ENCODE peak calls at places on chromosome 10, in six cellular contexts. A is fibroblast of the aortic adventitia, H is fibroblast of lung, J is endothelial cell, R is cardiac muscle cell, Z is suprapubic skin. B is an unnamed sample.

GRCh38 chr10:44253769-44254462 is 131.0 kb downstream of the CXCL12 start:
- DNase-seq in A (peak), H (peak), J (no peak), R (peak), Z (no peak), B (no peak)

GRCh38 chr10:112082134-112082533 is 101.4 kb downstream of the GPAM start:
- DNase-seq in A (no peak), H (no peak), J (no peak), R (no peak), Z (peak), B (no peak)

GRCh38 chr10:15661574-15661973 is 58.1 kb downstream of the ITGA8 start:
- DNase-seq in A (peak), H (no peak), J (no peak), R (no peak), Z (no peak), B (no peak)

GRCh38 chr10:89426230-89426868 is 12.0 kb downstream of the IFIT5 start:
- DNase-seq in A (peak), H (peak), J (peak), R (peak), Z (no peak), B (no peak)

GRCh38 chr10:102334106-102334505 is 61.4 kb upstream of the NFKB2 start:
- DNase-seq in A (peak), H (peak), J (no peak), R (peak), Z (no peak), B (no peak)

GRCh38 chr10:90644165-90644564 is 213.7 kb downstream of the HTR7 start:
- DNase-seq in A (peak), H (peak), J (no peak), R (peak), Z (no peak), B (no peak)

GRCh38 chr10:8283166-8283905 is 228.8 kb downstream of the GATA3 start:
- DNase-seq in A (no peak), H (no peak), J (no peak), R (no peak), Z (no peak), B (no peak)

GRCh38 chr10:95263864-95264226 is 27.0 kb downstream of the PDLIM1 start:
- DNase-seq in A (no peak), H (no peak), J (no peak), R (no peak), Z (no peak), B (no peak)

GRCh38 chr10:86657396-86658011 is 3.2 kb downstream of the OPN4 start:
- DNase-seq in A (peak), H (no peak), J (no peak), R (no peak), Z (peak), B (no peak)

GRCh38 chr10:98425511-98426352 is 10.8 kb upstream of the PYROXD2 start:
- DNase-seq in A (peak), H (no peak), J (peak), R (peak), Z (no peak), B (peak)

GRCh38 chr10:83458611-83459010 is 680.7 kb upstream of the GHITM start:
- DNase-seq in A (no peak), H (no peak), J (no peak), R (no peak), Z (no peak), B (no peak)

GRCh38 chr10:131242007-131242406 is 69.5 kb downstream of the TCERG1L start:
- DNase-seq in A (no peak), H (no peak), J (no peak), R (no peak), Z (no peak), B (no peak)

GRCh38 chr10:63286340-63286739 is 153.2 kb downstream of the NRBF2 start:
- DNase-seq in A (no peak), H (peak), J (no peak), R (no peak), Z (no peak), B (no peak)

GRCh38 chr10:87054373-87055295 is 34.5 kb downstream of the FAM25A start:
- DNase-seq in A (peak), H (peak), J (no peak), R (peak), Z (no peak), B (no peak)

GRCh38 chr10:122669045-122669444 is 30.6 kb downstream of the C10orf120 start:
- DNase-seq in A (no peak), H (no peak), J (no peak), R (no peak), Z (no peak), B (no peak)

GRCh38 chr10:7470371-7470770 is 59.5 kb upstream of the SFMBT2 start:
- DNase-seq in A (no peak), H (no peak), J (no peak), R (no peak), Z (no peak), B (no peak)

GRCh38 chr10:69329721-69330178 is 51.5 kb downstream of the HK1 start:
- DNase-seq in A (no peak), H (no peak), J (no peak), R (no peak), Z (no peak), B (no peak)

GRCh38 chr10:23368816-23369640 is 24.4 kb upstream of the C10orf67 start:
- DNase-seq in A (no peak), H (peak), J (no peak), R (peak), Z (no peak), B (no peak)

GRCh38 chr10:102602272-102603045 is 41.8 kb upstream of the TRIM8 start:
- DNase-seq in A (peak), H (no peak), J (no peak), R (peak), Z (no peak), B (no peak)

GRCh38 chr10:77016278-77016815 is 621.3 kb downstream of the KCNMA1 start:
- DNase-seq in A (peak), H (peak), J (no peak), R (no peak), Z (no peak), B (no peak)

GRCh38 chr10:104038537-104038936 is 47.1 kb downstream of the COL17A1 start:
- DNase-seq in A (no peak), H (no peak), J (no peak), R (no peak), Z (no peak), B (peak)

GRCh38 chr10:110226926-110227641 is 19.7 kb downstream of the MXI1 start:
- DNase-seq in A (no peak), H (peak), J (peak), R (peak), Z (peak), B (no peak)

GRCh38 chr10:71964669-71965515 is 697 bp downstream of the CHST3 start:
- DNase-seq in A (peak), H (peak), J (peak), R (peak), Z (no peak), B (no peak)

GRCh38 chr10:6741561-6741960 is 161.5 kb upstream of the PRKCQ start:
- DNase-seq in A (peak), H (no peak), J (no peak), R (peak), Z (no peak), B (no peak)

GRCh38 chr10:29734980-29735627 is 100.3 kb upstream of the SVIL start:
- DNase-seq in A (peak), H (peak), J (peak), R (peak), Z (peak), B (no peak)

GRCh38 chr10:59175538-59176240 is 754 bp upstream of the PHYHIPL start:
- DNase-seq in A (no peak), H (no peak), J (peak), R (no peak), Z (no peak), B (no peak)

GRCh38 chr10:59179027-59179426 is 2.6 kb downstream of the PHYHIPL start:
- DNase-seq in A (no peak), H (no peak), J (no peak), R (no peak), Z (no peak), B (no peak)

GRCh38 chr10:59177862-59178235 is 1.4 kb downstream of the PHYHIPL start:
- DNase-seq in A (no peak), H (no peak), J (no peak), R (no peak), Z (no peak), B (no peak)

GRCh38 chr10:59176241-59177030 is at the start of gene PHYHIPL:
- DNase-seq in A (no peak), H (no peak), J (peak), R (no peak), Z (no peak), B (no peak)

DNA sequence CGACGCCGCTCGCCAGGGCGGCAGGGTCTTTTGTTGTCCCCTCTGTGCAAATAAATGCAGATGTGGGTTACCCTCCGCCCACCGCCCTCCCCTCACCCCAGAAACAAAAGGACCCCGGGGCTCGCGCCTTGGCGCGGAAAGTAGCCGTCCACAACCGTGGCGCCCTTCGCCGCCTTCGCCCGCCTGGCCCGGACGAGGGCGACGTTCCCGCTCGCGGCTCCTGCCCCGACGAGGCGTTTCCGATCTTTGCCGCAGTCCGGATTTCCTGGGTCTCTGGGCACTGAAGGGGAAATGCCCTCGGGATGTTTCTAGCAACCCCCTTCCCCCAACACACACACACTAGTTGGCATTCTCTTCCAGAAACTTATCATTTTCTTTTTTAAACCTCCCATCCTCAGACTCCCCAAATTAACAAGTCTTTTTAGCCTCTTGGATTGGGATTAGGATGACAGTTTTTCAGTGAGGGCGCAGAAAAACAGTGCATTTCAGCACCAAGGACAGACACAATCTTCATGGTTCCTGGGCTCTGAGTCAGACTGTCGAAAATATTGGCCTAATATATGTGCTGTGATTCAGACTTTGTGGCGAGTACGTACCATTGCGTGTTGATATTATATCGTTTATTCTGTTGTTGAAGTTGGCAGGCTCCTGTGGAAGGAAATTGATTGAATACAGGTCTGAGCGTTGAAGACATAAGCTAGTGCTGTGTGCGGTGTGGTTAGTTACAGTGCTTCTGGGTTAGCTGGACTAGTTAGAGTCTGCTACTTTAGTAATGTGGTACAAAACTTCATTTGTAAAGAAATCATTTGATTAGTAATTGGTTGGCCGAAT is 803 bp downstream of the PHYHIPL start:
- DNase-seq in A (peak), H (peak), J (peak), R (peak), Z (no peak), B (no peak)
- TF ChIP-seq CTCF in A (no peak), H (no peak), J (no peak), R (no peak), Z (no peak), B (no peak)

DNA sequence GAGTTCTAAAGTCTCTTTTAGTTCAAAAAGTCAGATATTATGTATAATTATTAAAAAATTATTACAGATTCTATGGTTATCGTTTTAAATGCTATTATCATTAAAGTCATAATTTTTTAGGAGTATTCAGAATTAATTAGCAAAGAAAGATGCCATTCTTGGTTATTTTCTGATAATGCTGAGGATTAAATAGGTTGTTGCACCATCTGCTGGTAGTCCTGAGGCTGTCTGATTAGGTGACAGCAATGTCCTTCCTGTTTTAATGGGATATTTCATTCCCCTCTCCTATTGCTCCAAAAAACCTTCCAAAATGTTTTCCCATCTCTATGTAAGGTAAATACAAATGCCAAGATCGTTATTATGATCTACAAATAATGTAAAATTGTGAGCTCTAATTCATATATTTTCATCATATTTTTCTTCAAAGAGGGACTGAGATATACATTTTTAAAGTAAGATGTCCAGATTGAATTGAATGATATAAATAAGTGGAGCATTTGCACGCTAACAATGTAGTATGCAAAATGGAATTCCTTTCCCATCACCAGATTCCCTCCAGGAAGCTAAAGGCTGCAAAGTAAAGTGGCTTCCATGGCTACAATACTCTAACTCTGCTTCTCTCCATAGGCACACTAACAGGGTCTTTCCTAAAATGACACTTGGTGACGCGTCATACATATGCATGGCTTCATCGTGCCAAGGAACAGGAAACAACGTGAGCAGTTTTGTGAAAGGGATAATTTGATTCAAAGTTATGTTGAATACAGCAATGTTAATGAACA is 58.8 kb upstream of the AKR1E2 start:
- DNase-seq in A (peak), H (peak), J (no peak), R (peak), Z (no peak), B (no peak)
- TF ChIP-seq CTCF in A (peak), H (peak), J (no peak), R (peak), Z (peak), B (peak)

GRCh38 chr10:113616244-113617074 is 47.4 kb downstream of the NRAP start:
- DNase-seq in A (no peak), H (no peak), J (peak), R (no peak), Z (no peak), B (no peak)
- TF ChIP-seq CTCF in A (peak), H (peak), J (peak), R (peak), Z (no peak), B (no peak)

DNA sequence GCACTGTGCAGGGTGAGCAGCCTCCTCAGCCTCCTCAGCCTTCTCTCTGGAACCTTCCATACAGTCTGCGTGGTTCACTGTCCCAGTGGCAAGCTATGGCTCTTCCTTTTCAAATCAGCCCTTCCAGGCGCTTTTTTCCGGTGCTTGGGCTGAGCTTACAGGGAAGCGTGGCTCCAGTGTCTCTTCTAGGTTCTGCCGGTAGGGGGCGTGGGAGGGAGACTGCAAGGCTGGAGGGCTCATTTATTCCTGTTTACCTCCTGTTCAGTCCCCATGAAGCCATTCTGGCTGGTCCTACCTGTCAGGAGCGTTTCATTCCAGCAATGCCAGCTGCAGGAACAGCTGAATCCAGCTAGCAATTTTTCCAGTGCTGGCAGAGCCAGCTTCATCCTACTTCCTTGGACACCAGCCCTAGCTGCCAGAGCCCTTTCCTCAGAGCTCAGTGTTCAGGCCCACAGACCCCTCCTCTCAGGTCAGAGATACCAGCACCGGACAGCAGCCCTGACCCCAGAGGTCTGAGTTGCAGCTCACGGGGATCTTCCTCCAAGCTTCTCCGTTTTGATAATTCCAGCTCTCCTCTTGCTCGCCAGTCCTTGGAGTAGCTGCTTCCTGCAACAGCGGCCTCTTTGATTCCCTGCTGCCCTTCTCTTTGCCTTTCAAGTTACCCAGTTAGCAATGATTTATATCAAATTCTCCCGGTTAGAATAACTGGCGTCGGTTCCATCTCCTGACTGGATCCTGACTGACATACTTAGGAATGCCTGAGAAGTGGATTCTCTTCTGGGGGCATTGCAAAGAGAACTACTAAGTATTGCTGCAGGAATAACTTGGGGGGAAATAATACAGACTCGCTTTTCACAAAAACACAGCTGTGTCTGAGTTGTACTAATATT is 129.8 kb downstream of the FRMD4A start:
- DNase-seq in A (no peak), H (peak), J (peak), R (peak), Z (no peak), B (peak)
- TF ChIP-seq CTCF in A (peak), H (peak), J (peak), R (peak), Z (no peak), B (no peak)

DNA sequence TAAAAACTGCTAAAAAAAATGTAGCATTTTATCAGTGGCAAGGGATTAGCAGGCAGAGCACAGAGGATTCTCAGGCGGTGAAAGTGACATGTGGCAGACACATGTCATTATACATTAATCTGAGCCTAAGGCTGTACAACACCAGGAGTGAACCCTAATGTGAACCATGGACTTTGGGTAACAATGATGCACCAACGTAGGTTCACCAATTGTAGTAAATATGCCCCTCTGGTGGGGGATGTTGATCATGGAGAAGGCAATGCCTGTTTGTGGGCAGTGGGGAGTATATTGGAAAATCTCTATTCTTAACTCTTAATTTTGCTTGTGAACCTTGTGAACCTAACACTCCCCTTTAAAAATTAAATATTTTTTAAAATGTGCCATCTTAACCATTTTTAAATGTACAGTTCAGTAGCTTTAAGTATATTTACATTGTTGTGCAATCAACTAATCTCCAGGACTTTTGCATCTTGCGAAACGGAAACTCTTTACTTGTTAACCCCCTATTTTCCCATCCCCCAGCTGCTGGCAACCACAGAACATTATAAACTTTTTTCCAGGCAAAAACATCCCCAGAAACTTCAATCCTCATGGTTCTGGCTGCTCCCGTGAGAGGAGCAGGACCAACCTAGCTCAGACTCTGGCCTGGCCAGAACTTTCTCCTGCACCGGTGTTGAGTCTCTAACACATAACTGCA is 29.9 kb downstream of the LRRC20 start:
- DNase-seq in A (no peak), H (no peak), J (no peak), R (peak), Z (no peak), B (no peak)
- TF ChIP-seq CTCF in A (no peak), H (peak), J (no peak), R (no peak), Z (no peak), B (no peak)

DNA sequence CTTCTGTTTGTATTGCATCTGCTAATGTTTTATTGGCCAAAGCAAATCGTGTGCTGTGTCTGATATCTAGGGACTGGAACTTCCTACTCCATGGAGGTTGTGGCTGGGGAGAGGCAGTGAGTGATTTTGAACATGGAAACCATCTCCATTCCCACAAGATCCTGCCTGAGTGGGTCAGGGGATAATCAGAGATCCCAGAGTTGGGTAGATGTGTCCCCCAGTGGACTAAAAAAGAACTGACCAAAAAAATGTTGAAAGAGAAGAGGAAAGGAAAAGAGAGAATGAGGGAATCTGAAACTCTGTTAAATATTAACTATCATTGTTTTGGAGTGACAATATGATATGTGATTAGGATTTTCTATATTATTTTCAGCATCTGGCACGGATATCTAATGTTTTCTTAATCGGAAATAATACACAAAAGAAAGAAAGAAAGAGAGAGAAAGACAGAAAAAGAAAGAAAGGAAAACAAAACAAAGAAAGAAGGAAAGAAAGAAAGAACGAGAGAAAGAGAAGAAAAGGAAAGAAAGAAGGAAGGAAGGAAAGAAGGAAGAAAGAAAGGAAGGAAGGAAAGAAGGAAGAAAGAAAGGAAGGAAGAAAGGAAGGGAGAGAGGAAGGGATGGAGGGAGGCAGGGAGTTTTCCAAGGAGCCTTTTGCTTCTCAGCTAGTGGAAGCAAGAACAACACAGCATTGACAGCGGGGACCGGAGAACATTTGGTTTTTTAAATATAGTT is 638.5 kb downstream of the CCSER2 start:
- DNase-seq in A (no peak), H (no peak), J (no peak), R (no peak), Z (no peak), B (no peak)
- TF ChIP-seq CTCF in A (no peak), H (no peak), J (no peak), R (no peak), Z (no peak), B (no peak)

B was measured in vagina.